ENCODE peak calls at places on chromosomes 11 and 22, in ten cellular contexts. P is stimulated activated effector memory CD8-positive, alpha-beta T cell treated with anti-CD3 and anti-CD28 coated beads, Interleukin-12 subunit alpha, Interleukin-12 subunit beta, amount 100 ng/mL, for 72 hours; A is fibroblast of the aortic adventitia; Z is heart left ventricle; T is NCI-H2081 treated with DMSO at 0.1 percent for 48 hours; G is posterior vena cava; N is occipital lobe; L is NCI-H1048; D is stromal cell of bone marrow; B is PC-3. E is an unnamed sample.
A peak's percentile ranks its signal among the peaks of the same experiment; 100 is the strongest.

GRCh38 chr11:87022254-87022653 is 15.5 kb upstream of the TMEM135 start:
- DNase-seq in P (no peak), G (no peak), Z (no peak), B (no peak), D (no peak), T (no peak), L (no peak), A (no peak), N (no peak), E (no peak)

GRCh38 chr22:46461566-46462180 is 75.7 kb downstream of the CELSR1 start:
- DNase-seq in A (no peak), N (no peak), L (no peak), T (no peak), Z (no peak), G (no peak), P (no peak), D (no peak), B (no peak), E (no peak)

GRCh38 chr22:24153353-24153752 is 27.9 kb upstream of the SUSD2 start:
- DNase-seq in B (no peak), P (no peak), N (no peak), L (no peak), T (no peak), Z (no peak), G (no peak), A (no peak), D (no peak), E (no peak)

GRCh38 chr11:14232652-14233051 is 126.3 kb downstream of the RRAS2 start:
- DNase-seq in D (no peak), T (no peak), P (no peak), L (no peak), A (no peak), G (no peak), Z (no peak), N (no peak), B (peak; percentile 14), E (no peak)

GRCh38 chr22:46079861-46080821 is 70.2 kb upstream of the PPARA start:
- DNase-seq in D (peak; percentile 86), N (peak; percentile 86), A (peak; percentile 90), B (peak; percentile 79), Z (peak; percentile 81), G (peak; percentile 95), L (no peak), P (no peak), T (no peak), E (peak; percentile 56)

GRCh38 chr11:118415739-118416068 is 14.3 kb downstream of the ATP5MG start:
- DNase-seq in T (no peak), A (peak; percentile 96), B (peak; percentile 97), G (no peak), Z (no peak), N (no peak), D (peak; percentile 88), L (no peak), P (no peak), E (peak; percentile 27)

GRCh38 chr11:110425751-110426545 is 3.8 kb upstream of the FDX1 start:
- DNase-seq in Z (no peak), B (peak; percentile 20), T (no peak), A (peak; percentile 69), P (no peak), N (no peak), D (peak; percentile 61), G (no peak), L (no peak), E (no peak)

GRCh38 chr11:67373916-67374570 is 645 bp upstream of the CLCF1 start:
- DNase-seq in D (peak; percentile 97), G (peak; percentile 96), Z (peak; percentile 86), P (peak; percentile 38), N (no peak), T (no peak), L (no peak), B (peak; percentile 99), A (peak; percentile 98), E (peak; percentile 80)

GRCh38 chr11:111185259-111185658 is 60.3 kb upstream of the POU2AF2 start:
- DNase-seq in G (no peak), D (no peak), P (no peak), Z (no peak), A (peak; percentile 42), N (no peak), B (no peak), T (no peak), L (no peak), E (no peak)

GRCh38 chr11:130631119-130631518 is 182.7 kb downstream of the ADAMTS15 start:
- DNase-seq in L (no peak), G (no peak), D (peak; percentile 86), Z (no peak), P (no peak), B (peak; percentile 98), A (peak; percentile 85), T (no peak), N (no peak), E (no peak)

GRCh38 chr11:1912314-1912878 is 7.1 kb upstream of the TNNT3 start:
- DNase-seq in P (no peak), A (no peak), G (peak; percentile 68), Z (peak; percentile 48), L (no peak), T (no peak), D (no peak), N (no peak), B (no peak), E (no peak)

GRCh38 chr11:115941481-115941993 is 437.3 kb upstream of the CADM1 start:
- DNase-seq in D (peak; percentile 98), P (no peak), B (peak; percentile 39), A (no peak), N (peak; percentile 69), G (no peak), T (no peak), Z (peak; percentile 81), L (no peak), E (no peak)

GRCh38 chr11:75518204-75518549 is 7.6 kb downstream of the GDPD5 start:
- DNase-seq in G (no peak), P (no peak), Z (no peak), B (no peak), D (no peak), L (no peak), A (no peak), N (no peak), T (no peak), E (no peak)

GRCh38 chr11:88695701-88696414 is 358.3 kb upstream of the CTSC start:
- DNase-seq in B (no peak), N (peak; percentile 28), L (no peak), D (peak; percentile 6), Z (no peak), G (no peak), A (no peak), T (no peak), P (no peak), E (no peak)

GRCh38 chr11:130907229-130907628 is 9.1 kb downstream of the SNX19 start:
- DNase-seq in D (no peak), P (no peak), Z (no peak), B (no peak), A (no peak), T (no peak), N (no peak), L (no peak), G (no peak), E (no peak)

GRCh38 chr22:43397766-43398165 is 14.0 kb upstream of the MPPED1 start:
- DNase-seq in B (no peak), L (no peak), N (no peak), G (no peak), A (no peak), T (no peak), D (no peak), P (no peak), Z (peak; percentile 39), E (no peak)

GRCh38 chr11:5204787-5205186 is 4.3 kb upstream of the OR51V1 start:
- DNase-seq in B (peak; percentile 59), L (no peak), P (no peak), Z (no peak), G (no peak), N (no peak), A (peak; percentile 88), T (no peak), D (peak; percentile 58), E (no peak)

GRCh38 chr11:65206901-65207300 is 25.2 kb downstream of the CAPN1 start:
- DNase-seq in G (no peak), A (no peak), N (no peak), B (no peak), L (no peak), D (no peak), Z (no peak), P (no peak), T (no peak), E (no peak)

GRCh38 chr22:35053060-35053835 is 12.7 kb upstream of the ISX start:
- DNase-seq in A (no peak), D (no peak), G (no peak), L (no peak), B (no peak), N (no peak), T (no peak), Z (no peak), P (no peak), E (no peak)

GRCh38 chr11:19972091-19972490 is 188.2 kb downstream of the DBX1 start:
- DNase-seq in Z (no peak), D (no peak), A (no peak), G (no peak), B (no peak), P (no peak), L (no peak), T (no peak), N (no peak), E (no peak)

GRCh38 chr11:4991066-4991465 is 3.6 kb upstream of the OR51L1 start:
- DNase-seq in N (no peak), D (no peak), Z (no peak), G (no peak), P (no peak), L (no peak), B (peak; percentile 9), T (no peak), A (no peak), E (no peak)

GRCh38 chr22:17366830-17367229 is 2.4 kb upstream of the CECR2 start:
- DNase-seq in A (no peak), T (no peak), D (no peak), Z (peak; percentile 77), P (no peak), N (no peak), B (no peak), G (no peak), L (no peak), E (no peak)

GRCh38 chr11:75474240-75474639 is 41.2 kb upstream of the KLHL35 start:
- DNase-seq in Z (no peak), N (no peak), L (no peak), T (no peak), G (no peak), B (no peak), P (no peak), D (no peak), A (no peak), E (no peak)

GRCh38 chr11:15318814-15319213 is 204.1 kb downstream of the INSC start:
- DNase-seq in G (no peak), P (no peak), L (no peak), Z (no peak), A (no peak), D (no peak), B (no peak), T (no peak), N (no peak), E (no peak)

GRCh38 chr22:50469377-50470305 is 5.2 kb downstream of the SBF1 start:
- DNase-seq in T (no peak), D (no peak), L (no peak), N (no peak), B (peak; percentile 64), A (no peak), P (peak; percentile 84), Z (peak; percentile 88), G (no peak), E (no peak)

GRCh38 chr11:10181811-10182210 is 112.2 kb downstream of the SBF2 start:
- DNase-seq in D (peak; percentile 19), Z (no peak), P (no peak), L (no peak), A (peak; percentile 59), T (no peak), N (no peak), G (no peak), B (peak; percentile 64), E (no peak)

GRCh38 chr11:27870985-27871485 is 170.8 kb upstream of the BDNF start:
- DNase-seq in G (no peak), D (no peak), Z (no peak), T (no peak), A (no peak), N (no peak), B (no peak), P (no peak), L (no peak), E (no peak)

GRCh38 chr11:72519220-72519881 is 85.0 kb upstream of the CLPB start:
- DNase-seq in A (peak; percentile 23), L (no peak), G (no peak), B (no peak), Z (no peak), P (no peak), N (no peak), T (no peak), D (no peak), E (no peak)